ENCODE peak calls at places on chromosome 11, in seven cellular contexts. B is GM12891, N is activated T-cell treated with anti-CD3 and anti-CD28 coated beads for 1 hour, E is T follicular helper cell, S is A549, D is kidney, O is Daoy. C is an unnamed sample.

GRCh38 chr11:42972741-42973140 is 339.1 kb upstream of the API5 start:
- DNase-seq in B (no peak), N (no peak), E (no peak), S (no peak), D (no peak), O (no peak), C (no peak)

GRCh38 chr11:74696932-74697687 is 34.1 kb downstream of the CHRDL2 start:
- DNase-seq in B (no peak), N (no peak), E (no peak), S (peak), D (peak), O (peak), C (no peak)

GRCh38 chr11:17544181-17544622 is at the start of gene USH1C:
- DNase-seq in B (no peak), N (no peak), E (no peak), S (peak), D (peak), O (peak), C (peak)

GRCh38 chr11:23730307-23730998 is 766.4 kb upstream of the LUZP2 start:
- DNase-seq in B (no peak), N (no peak), E (no peak), S (no peak), D (peak), O (peak), C (no peak)

GRCh38 chr11:46342237-46342636 is 5.0 kb upstream of the DGKZ start:
- DNase-seq in B (no peak), N (no peak), E (no peak), S (no peak), D (peak), O (no peak), C (no peak)

GRCh38 chr11:44243633-44244343 is 66.2 kb downstream of the ALX4 start:
- DNase-seq in B (no peak), N (no peak), E (no peak), S (peak), D (no peak), O (peak), C (no peak)

GRCh38 chr11:68008381-68009337 is 1.5 kb upstream of the ALDH3B1 start:
- DNase-seq in B (no peak), N (no peak), E (no peak), S (no peak), D (peak), O (no peak), C (no peak)

GRCh38 chr11:110176366-110177056 is 83.3 kb downstream of the ZC3H12C start:
- DNase-seq in B (no peak), N (no peak), E (no peak), S (no peak), D (no peak), O (peak), C (no peak)

GRCh38 chr11:87399341-87399740 is 361.6 kb downstream of the TMEM135 start:
- DNase-seq in B (no peak), N (no peak), E (no peak), S (no peak), D (no peak), O (no peak), C (no peak)

GRCh38 chr11:126375726-126376125 is 20.2 kb downstream of the ST3GAL4 start:
- DNase-seq in B (no peak), N (no peak), E (no peak), S (no peak), D (no peak), O (peak), C (no peak)

GRCh38 chr11:44530413-44531115 is 34.9 kb upstream of the CD82 start:
- DNase-seq in B (no peak), N (no peak), E (no peak), S (no peak), D (no peak), O (peak), C (no peak)

GRCh38 chr11:32070707-32071106 is 20.2 kb upstream of the RCN1 start:
- DNase-seq in B (no peak), N (no peak), E (no peak), S (no peak), D (no peak), O (no peak), C (no peak)

GRCh38 chr11:73653996-73654395 is 7.6 kb downstream of the PLEKHB1 start:
- DNase-seq in B (no peak), N (no peak), E (no peak), S (no peak), D (no peak), O (no peak), C (no peak)

GRCh38 chr11:131859811-131860210 is 489.4 kb downstream of the NTM start:
- DNase-seq in B (no peak), N (no peak), E (no peak), S (no peak), D (no peak), O (peak), C (no peak)

GRCh38 chr11:131511794-131512193 is 141.4 kb downstream of the NTM start:
- DNase-seq in B (peak), N (no peak), E (no peak), S (no peak), D (no peak), O (peak), C (peak)

GRCh38 chr11:8577791-8578581 is 16.0 kb downstream of the STK33 start:
- DNase-seq in B (no peak), N (no peak), E (no peak), S (no peak), D (no peak), O (no peak), C (no peak)

GRCh38 chr11:102546923-102547471 is 16.4 kb upstream of the MMP7 start:
- DNase-seq in B (no peak), N (no peak), E (no peak), S (no peak), D (no peak), O (peak), C (no peak)

GRCh38 chr11:47398011-47398410 is 10.4 kb upstream of the SLC39A13 start:
- DNase-seq in B (no peak), N (no peak), E (no peak), S (no peak), D (peak), O (no peak), C (no peak)

GRCh38 chr11:67646535-67647336 is 3.8 kb downstream of the ACY3 start:
- DNase-seq in B (no peak), N (no peak), E (no peak), S (no peak), D (peak), O (no peak), C (no peak)

GRCh38 chr11:1295086-1295485 is 14.3 kb downstream of the TOLLIP start:
- DNase-seq in B (no peak), N (no peak), E (no peak), S (no peak), D (peak), O (no peak), C (no peak)

GRCh38 chr11:17013548-17014320 is 480 bp downstream of the PLEKHA7 start:
- DNase-seq in B (peak), N (no peak), E (no peak), S (peak), D (peak), O (peak), C (peak)

GRCh38 chr11:124643605-124644425 is 21.2 kb downstream of the TBRG1 start:
- DNase-seq in B (no peak), N (no peak), E (no peak), S (no peak), D (no peak), O (peak), C (no peak)

GRCh38 chr11:104668797-104669463 is 229.3 kb downstream of the CASP12 start:
- DNase-seq in B (no peak), N (no peak), E (no peak), S (no peak), D (no peak), O (no peak), C (no peak)

GRCh38 chr11:6516865-6517264 is 19.8 kb downstream of the DNHD1 start:
- DNase-seq in B (no peak), N (no peak), E (no peak), S (no peak), D (no peak), O (no peak), C (no peak)

GRCh38 chr11:102111787-102112653 is 1.8 kb downstream of the YAP1 start:
- DNase-seq in B (no peak), N (no peak), E (no peak), S (peak), D (no peak), O (peak), C (no peak)

GRCh38 chr11:2715716-2716350 is 16.0 kb upstream of the KCNQ1OT1 start:
- DNase-seq in B (no peak), N (no peak), E (no peak), S (no peak), D (peak), O (no peak), C (no peak)

GRCh38 chr11:15379483-15379882 is 264.8 kb downstream of the INSC start:
- DNase-seq in B (no peak), N (no peak), E (no peak), S (no peak), D (no peak), O (no peak), C (no peak)

GRCh38 chr11:72229925-72230763 is 5.6 kb downstream of the INPPL1 start:
- DNase-seq in B (no peak), N (no peak), E (no peak), S (no peak), D (peak), O (no peak), C (no peak)

GRCh38 chr11:101880208-101880607 is 34.6 kb upstream of the CEP126 start:
- DNase-seq in B (no peak), N (no peak), E (no peak), S (no peak), D (no peak), O (peak), C (peak)

GRCh38 chr11:58394195-58394594 is 12.5 kb downstream of the OR5B3 start:
- DNase-seq in B (no peak), N (no peak), E (no peak), S (no peak), D (no peak), O (no peak), C (no peak)

GRCh38 chr11:86978756-86979608 is 23.8 kb upstream of the FZD4 start:
- DNase-seq in B (no peak), N (no peak), E (no peak), S (peak), D (no peak), O (peak), C (no peak)

GRCh38 chr11:75635009-75635909 is 33.6 kb downstream of the MAP6 start:
- DNase-seq in B (no peak), N (no peak), E (no peak), S (no peak), D (peak), O (no peak), C (no peak)

GRCh38 chr11:35390737-35391682 is 28.3 kb downstream of the SLC1A2 start:
- DNase-seq in B (no peak), N (no peak), E (no peak), S (peak), D (no peak), O (peak), C (no peak)

GRCh38 chr11:116773203-116774112 is 671 bp upstream of the BUD13 start:
- DNase-seq in B (no peak), N (no peak), E (no peak), S (no peak), D (no peak), O (no peak), C (no peak)

GRCh38 chr11:73243093-73243485 is 25.0 kb downstream of the P2RY2 start:
- DNase-seq in B (no peak), N (no peak), E (no peak), S (no peak), D (peak), O (no peak), C (no peak)

GRCh38 chr11:126214446-126215240 is 3.1 kb downstream of the FAM118B start:
- DNase-seq in B (no peak), N (no peak), E (no peak), S (no peak), D (no peak), O (no peak), C (no peak)

GRCh38 chr11:113350646-113351045 is 36.3 kb downstream of the TTC12 start:
- DNase-seq in B (no peak), N (no peak), E (no peak), S (no peak), D (no peak), O (no peak), C (no peak)